ENCODE peak calls at places on chromosomes 7 and 10, in four cellular contexts. One of them, this sample, is unnamed. For H3K27me3 and H3K4me1, the result is how much of the 10 kb centered on the place peaks cover.

GRCh38 chr10:133326745-133327650 is 9.7 kb downstream of the CALY start:
- DNase-seq in left lung: no peak
- DNase-seq in effector memory CD4-positive, alpha-beta T cell: no peak
- DNase-seq in mesendoderm: no peak
- DNase-seq in this sample: no peak

GRCh38 chr10:130353928-130354327 is 217.7 kb downstream of the GLRX3 start:
- DNase-seq in left lung: no peak
- DNase-seq in effector memory CD4-positive, alpha-beta T cell: no peak
- DNase-seq in mesendoderm: no peak
- DNase-seq in this sample: no peak

GRCh38 chr7:107103369-107103768 is 58.9 kb downstream of the PRKAR2B start:
- DNase-seq in left lung: no peak
- DNase-seq in effector memory CD4-positive, alpha-beta T cell: no peak
- DNase-seq in mesendoderm: peak
- DNase-seq in this sample: no peak

GRCh38 chr10:88138319-88138848 is 275.0 kb downstream of the PTEN start:
- DNase-seq in left lung: no peak
- DNase-seq in effector memory CD4-positive, alpha-beta T cell: no peak
- DNase-seq in mesendoderm: no peak
- DNase-seq in this sample: no peak

GRCh38 chr10:117536359-117536861 is 6.1 kb upstream of the EMX2 start:
- DNase-seq in left lung: no peak
- DNase-seq in effector memory CD4-positive, alpha-beta T cell: no peak
- DNase-seq in mesendoderm: peak
- DNase-seq in this sample: peak

GRCh38 chr7:86454753-86455152 is 189.0 kb upstream of the GRM3 start:
- DNase-seq in left lung: no peak
- DNase-seq in effector memory CD4-positive, alpha-beta T cell: no peak
- DNase-seq in mesendoderm: no peak
- DNase-seq in this sample: no peak

GRCh38 chr7:47374538-47374937 is 207.4 kb downstream of the TNS3 start:
- DNase-seq in left lung: no peak
- DNase-seq in effector memory CD4-positive, alpha-beta T cell: no peak
- DNase-seq in mesendoderm: no peak
- DNase-seq in this sample: no peak

GRCh38 chr7:151886783-151887182 is 9.9 kb upstream of the PRKAG2 start:
- DNase-seq in left lung: no peak
- DNase-seq in effector memory CD4-positive, alpha-beta T cell: no peak
- DNase-seq in mesendoderm: no peak
- DNase-seq in this sample: peak

GRCh38 chr10:76036410-76036940 is 605.1 kb downstream of the LRMDA start:
- DNase-seq in left lung: peak
- DNase-seq in effector memory CD4-positive, alpha-beta T cell: no peak
- DNase-seq in mesendoderm: peak
- DNase-seq in this sample: peak

GRCh38 chr10:13224210-13224995 is 9.8 kb downstream of the UCMA start:
- DNase-seq in left lung: no peak
- DNase-seq in effector memory CD4-positive, alpha-beta T cell: no peak
- DNase-seq in mesendoderm: peak
- DNase-seq in this sample: peak

DNA sequence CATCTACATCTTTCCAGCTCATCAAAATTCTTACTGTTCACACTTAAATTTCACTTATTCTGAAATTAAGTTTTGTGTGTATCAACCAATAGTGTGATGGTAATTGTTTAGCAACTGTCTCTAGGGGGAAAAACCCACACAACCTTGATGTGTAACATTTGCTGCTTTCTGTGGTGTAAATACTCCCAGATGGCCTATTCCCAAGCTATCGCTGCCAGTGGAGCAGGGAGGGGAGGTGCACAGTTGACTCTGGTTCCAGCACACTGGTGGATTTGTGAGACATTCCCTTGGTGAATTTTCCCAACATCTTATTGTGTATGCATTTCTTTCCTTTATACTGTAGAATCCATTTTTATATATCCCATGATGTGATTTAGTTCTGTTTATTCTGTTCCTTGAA is 275.9 kb upstream of the SHH start:
- DNase-seq in left lung: no peak
- DNase-seq in effector memory CD4-positive, alpha-beta T cell: no peak
- DNase-seq in mesendoderm: no peak
- DNase-seq in this sample: no peak
- H3K27me3 ChIP-seq in left lung: under half
- H3K27me3 ChIP-seq in effector memory CD4-positive, alpha-beta T cell: under half
- H3K27me3 ChIP-seq in mesendoderm: under half
- H3K27me3 ChIP-seq in this sample: under half

DNA sequence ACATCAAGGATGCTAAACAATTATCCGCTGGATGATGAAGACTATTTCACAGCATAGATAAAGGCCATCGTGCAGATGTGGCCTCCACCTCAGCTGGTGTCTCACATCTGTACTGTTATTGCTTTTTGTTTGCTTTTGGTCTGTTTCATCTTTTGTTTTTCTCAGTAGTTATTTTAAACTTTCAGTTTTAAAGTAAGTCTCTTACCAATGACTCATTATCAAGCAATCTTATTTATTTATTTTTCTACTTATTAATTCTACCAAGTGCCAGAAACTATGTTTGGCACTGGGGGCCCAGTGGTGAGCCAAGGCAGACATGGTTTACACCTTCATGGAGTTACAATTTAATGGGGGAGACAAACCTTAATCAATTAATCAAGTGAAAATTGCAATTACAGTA is 250.9 kb upstream of the TMEM72 start:
- DNase-seq in left lung: no peak
- DNase-seq in effector memory CD4-positive, alpha-beta T cell: no peak
- DNase-seq in mesendoderm: no peak
- DNase-seq in this sample: no peak
- H3K27ac ChIP-seq in left lung: no peak
- H3K27ac ChIP-seq in effector memory CD4-positive, alpha-beta T cell: no peak
- H3K27ac ChIP-seq in mesendoderm: no peak
- H3K27ac ChIP-seq in this sample: no peak

GRCh38 chr7:5682889-5683670 is 98.4 kb downstream of the RNF216 start:
- DNase-seq in left lung: no peak
- DNase-seq in effector memory CD4-positive, alpha-beta T cell: no peak
- DNase-seq in mesendoderm: no peak
- DNase-seq in this sample: no peak
- H3K4me1 ChIP-seq in left lung: half or more
- H3K4me1 ChIP-seq in effector memory CD4-positive, alpha-beta T cell: under half
- H3K4me1 ChIP-seq in mesendoderm: under half
- H3K4me1 ChIP-seq in this sample: under half

GRCh38 chr10:23201837-23202236 is 9.7 kb downstream of the PTF1A start:
- DNase-seq in left lung: no peak
- DNase-seq in effector memory CD4-positive, alpha-beta T cell: no peak
- DNase-seq in mesendoderm: no peak
- DNase-seq in this sample: no peak
- H3K27me3 ChIP-seq in left lung: half or more
- H3K27me3 ChIP-seq in effector memory CD4-positive, alpha-beta T cell: under half
- H3K27me3 ChIP-seq in mesendoderm: half or more
- H3K27me3 ChIP-seq in this sample: under half

DNA sequence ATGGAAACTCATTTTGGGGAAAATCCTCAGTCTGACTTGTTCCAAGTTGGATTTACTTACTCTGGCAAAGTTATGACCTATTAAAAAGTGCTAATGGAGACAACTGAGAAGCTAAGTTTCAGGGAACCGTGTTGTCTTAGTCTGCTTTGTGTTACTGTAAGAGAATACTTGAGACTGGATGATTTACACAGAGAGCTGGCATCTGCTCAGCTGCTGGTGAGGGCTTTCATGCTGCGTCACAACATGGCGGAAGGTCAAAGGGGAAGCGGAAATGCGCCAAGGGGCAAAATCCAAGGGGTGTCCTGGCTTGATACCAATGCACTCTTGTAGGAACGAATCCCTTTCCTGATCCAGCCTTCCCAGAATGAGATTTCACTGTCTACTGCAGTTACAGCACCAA is 46.4 kb downstream of the MTURN start:
- DNase-seq in left lung: no peak
- DNase-seq in effector memory CD4-positive, alpha-beta T cell: no peak
- DNase-seq in mesendoderm: no peak
- DNase-seq in this sample: no peak
- H3K27ac ChIP-seq in left lung: no peak
- H3K27ac ChIP-seq in effector memory CD4-positive, alpha-beta T cell: no peak
- H3K27ac ChIP-seq in mesendoderm: no peak
- H3K27ac ChIP-seq in this sample: peak

GRCh38 chr7:75820688-75821087 is 7.1 kb upstream of the CCL24 start:
- DNase-seq in left lung: no peak
- DNase-seq in effector memory CD4-positive, alpha-beta T cell: no peak
- DNase-seq in mesendoderm: no peak
- DNase-seq in this sample: no peak
- H3K4me1 ChIP-seq in left lung: under half
- H3K4me1 ChIP-seq in effector memory CD4-positive, alpha-beta T cell: under half
- H3K4me1 ChIP-seq in mesendoderm: under half
- H3K4me1 ChIP-seq in this sample: under half

GRCh38 chr7:134703781-134704180 is 57.1 kb downstream of the BPGM start:
- DNase-seq in left lung: no peak
- DNase-seq in effector memory CD4-positive, alpha-beta T cell: no peak
- DNase-seq in mesendoderm: peak
- DNase-seq in this sample: no peak
- H3K27me3 ChIP-seq in left lung: under half
- H3K27me3 ChIP-seq in effector memory CD4-positive, alpha-beta T cell: under half
- H3K27me3 ChIP-seq in mesendoderm: under half
- H3K27me3 ChIP-seq in this sample: under half

GRCh38 chr10:45440511-45441062 is 66.6 kb downstream of the ALOX5 start:
- DNase-seq in left lung: no peak
- DNase-seq in effector memory CD4-positive, alpha-beta T cell: no peak
- DNase-seq in mesendoderm: no peak
- DNase-seq in this sample: no peak

GRCh38 chr10:45438457-45439090 is 64.6 kb downstream of the ALOX5 start:
- DNase-seq in left lung: no peak
- DNase-seq in effector memory CD4-positive, alpha-beta T cell: no peak
- DNase-seq in mesendoderm: no peak
- DNase-seq in this sample: no peak

GRCh38 chr10:45441239-45441638 is 67.2 kb downstream of the ALOX5 start:
- DNase-seq in left lung: no peak
- DNase-seq in effector memory CD4-positive, alpha-beta T cell: no peak
- DNase-seq in mesendoderm: no peak
- DNase-seq in this sample: no peak

GRCh38 chr10:45439365-45439764 is 65.3 kb downstream of the ALOX5 start:
- DNase-seq in left lung: no peak
- DNase-seq in effector memory CD4-positive, alpha-beta T cell: no peak
- DNase-seq in mesendoderm: no peak
- DNase-seq in this sample: no peak

DNA sequence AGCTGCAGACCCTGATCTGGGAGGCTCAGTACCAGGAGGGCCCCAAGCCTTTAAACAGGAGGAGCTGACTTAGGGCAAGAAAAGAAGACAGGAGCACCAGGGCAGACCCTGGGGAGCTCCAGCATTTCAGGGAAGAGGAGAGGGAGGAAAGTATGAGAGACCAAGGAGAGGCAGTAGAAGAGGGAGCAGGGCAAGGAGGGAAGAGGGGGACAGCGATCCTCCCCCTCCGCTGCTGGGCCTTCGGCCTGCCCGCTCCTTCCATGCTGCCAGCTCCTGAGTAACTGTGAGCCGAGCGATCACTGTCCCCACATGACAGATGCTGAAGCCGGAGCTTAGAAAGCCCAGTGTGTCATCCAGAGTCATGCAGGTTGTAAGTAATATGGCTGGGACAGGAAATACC is 65.9 kb downstream of the ALOX5 start:
- DNase-seq in left lung: no peak
- DNase-seq in effector memory CD4-positive, alpha-beta T cell: no peak
- DNase-seq in mesendoderm: peak
- DNase-seq in this sample: no peak
- H3K27ac ChIP-seq in left lung: no peak
- H3K27ac ChIP-seq in effector memory CD4-positive, alpha-beta T cell: no peak
- H3K27ac ChIP-seq in mesendoderm: no peak
- H3K27ac ChIP-seq in this sample: no peak

GRCh38 chr10:63224241-63224640 is 91.1 kb downstream of the NRBF2 start:
- DNase-seq in left lung: no peak
- DNase-seq in effector memory CD4-positive, alpha-beta T cell: no peak
- DNase-seq in mesendoderm: no peak
- DNase-seq in this sample: no peak

GRCh38 chr10:63227207-63227895 is 94.2 kb downstream of the NRBF2 start:
- DNase-seq in left lung: no peak
- DNase-seq in effector memory CD4-positive, alpha-beta T cell: no peak
- DNase-seq in mesendoderm: no peak
- DNase-seq in this sample: no peak

GRCh38 chr10:63229192-63229591 is 96.1 kb downstream of the NRBF2 start:
- DNase-seq in left lung: no peak
- DNase-seq in effector memory CD4-positive, alpha-beta T cell: no peak
- DNase-seq in mesendoderm: no peak
- DNase-seq in this sample: no peak

DNA sequence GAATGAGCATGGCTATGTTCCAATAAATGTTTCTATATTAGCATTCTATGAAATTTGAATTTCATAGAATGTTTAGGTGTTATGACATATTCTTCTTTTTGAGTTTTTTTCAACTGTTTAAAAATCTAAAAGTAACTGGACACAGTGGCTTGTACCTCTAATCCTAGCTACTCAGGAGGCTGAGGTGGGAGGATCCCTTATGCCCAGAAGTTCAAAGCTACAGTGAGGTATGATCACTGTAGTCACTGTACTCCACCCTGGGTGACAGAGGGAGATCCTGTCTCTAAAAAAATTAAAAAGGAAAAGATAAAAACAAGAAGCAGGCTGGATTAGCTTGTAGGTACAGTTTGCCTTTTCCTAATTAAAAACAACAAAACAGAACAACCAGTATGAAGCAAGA is 95.1 kb downstream of the NRBF2 start:
- DNase-seq in left lung: no peak
- DNase-seq in effector memory CD4-positive, alpha-beta T cell: no peak
- DNase-seq in mesendoderm: no peak
- DNase-seq in this sample: no peak
- H3K4me1 ChIP-seq in left lung: under half
- H3K4me1 ChIP-seq in effector memory CD4-positive, alpha-beta T cell: under half
- H3K4me1 ChIP-seq in mesendoderm: under half
- H3K4me1 ChIP-seq in this sample: under half

GRCh38 chr7:134948246-134948645 is 38.1 kb upstream of the AGBL3 start:
- DNase-seq in left lung: no peak
- DNase-seq in effector memory CD4-positive, alpha-beta T cell: no peak
- DNase-seq in mesendoderm: no peak
- DNase-seq in this sample: no peak
- H3K27me3 ChIP-seq in left lung: under half
- H3K27me3 ChIP-seq in effector memory CD4-positive, alpha-beta T cell: under half
- H3K27me3 ChIP-seq in mesendoderm: under half
- H3K27me3 ChIP-seq in this sample: under half

This sample was measured in ascending aorta.